ENCODE peak calls at places on chromosome 21, in eight cellular contexts. K is naive B cell; Q is nephron progenitor cell; A is HEK293T; C is stimulated activated CD8-positive, alpha-beta memory T cell treated with anti-CD3 and anti-CD28 coated beads, Interleukin-4, amount 100 ng/mL, for 1 hour; G is activated CD8-positive, alpha-beta memory T cell treated with anti-CD3 and anti-CD28 coated beads for 48 hours; W is NCI-H345; O is cerebellar cortex. I is an unnamed sample.

GRCh38 chr21:33968082-33968997 is 52.7 kb upstream of the ATP5PO start:
- DNase-seq in K (no peak), Q (no peak), A (peak), C (no peak), G (no peak), W (no peak), O (peak), I (no peak)

GRCh38 chr21:26115899-26116298 is 54.7 kb downstream of the APP start:
- DNase-seq in K (no peak), Q (no peak), A (no peak), C (no peak), G (no peak), W (peak), O (peak), I (no peak)

GRCh38 chr21:42002421-42002958 is 7.7 kb downstream of the ZBTB21 start:
- DNase-seq in K (no peak), Q (no peak), A (no peak), C (no peak), G (peak), W (no peak), O (no peak), I (no peak)

GRCh38 chr21:28482657-28483056 is 510.0 kb downstream of the LTN1 start:
- DNase-seq in K (no peak), Q (no peak), A (no peak), C (no peak), G (no peak), W (no peak), O (no peak), I (no peak)

GRCh38 chr21:22536511-22536910 is 1538.3 kb downstream of the NCAM2 start:
- DNase-seq in K (no peak), Q (no peak), A (no peak), C (no peak), G (no peak), W (no peak), O (no peak), I (no peak)

GRCh38 chr21:26754853-26755252 is 90.4 kb downstream of the ADAMTS1 start:
- DNase-seq in K (no peak), Q (no peak), A (no peak), C (no peak), G (no peak), W (no peak), O (no peak), I (no peak)

GRCh38 chr21:46295177-46295711 is 9.1 kb downstream of the YBEY start:
- DNase-seq in K (no peak), Q (no peak), A (peak), C (no peak), G (no peak), W (no peak), O (no peak), I (no peak)

GRCh38 chr21:42040411-42041180 is 30.4 kb upstream of the ZBTB21 start:
- DNase-seq in K (no peak), Q (no peak), A (no peak), C (no peak), G (no peak), W (no peak), O (no peak), I (peak)

GRCh38 chr21:34818663-34819158 is 149.9 kb downstream of the CLIC6 start:
- DNase-seq in K (no peak), Q (no peak), A (no peak), C (no peak), G (no peak), W (no peak), O (no peak), I (no peak)

GRCh38 chr21:31182231-31183129 is 144.2 kb upstream of the KRTAP19-8 start:
- DNase-seq in K (no peak), Q (no peak), A (no peak), C (no peak), G (no peak), W (no peak), O (no peak), I (no peak)

GRCh38 chr21:17542371-17542992 is 29.6 kb downstream of the CXADR start:
- DNase-seq in K (no peak), Q (no peak), A (no peak), C (no peak), G (no peak), W (peak), O (no peak), I (peak)

GRCh38 chr21:42835611-42836401 is 43.5 kb downstream of the WDR4 start:
- DNase-seq in K (no peak), Q (no peak), A (no peak), C (no peak), G (no peak), W (no peak), O (no peak), I (no peak)

GRCh38 chr21:44925027-44925755 is 4.5 kb upstream of the ITGB2 start:
- DNase-seq in K (peak), Q (no peak), A (no peak), C (no peak), G (no peak), W (no peak), O (no peak), I (no peak)

GRCh38 chr21:17726047-17726446 is 93.1 kb downstream of the C21orf91 start:
- DNase-seq in K (no peak), Q (no peak), A (peak), C (no peak), G (no peak), W (peak), O (peak), I (no peak)

GRCh38 chr21:38170283-38170682 is 86.5 kb upstream of the KCNJ15 start:
- DNase-seq in K (no peak), Q (peak), A (no peak), C (no peak), G (no peak), W (no peak), O (no peak), I (no peak)

GRCh38 chr21:42276076-42276475 is 39.1 kb downstream of the TFF3 start:
- DNase-seq in K (no peak), Q (peak), A (no peak), C (no peak), G (no peak), W (no peak), O (no peak), I (no peak)

GRCh38 chr21:42118901-42119300 is 47.8 kb downstream of the UMODL1 start:
- DNase-seq in K (peak), Q (no peak), A (no peak), C (no peak), G (no peak), W (peak), O (peak), I (no peak)

GRCh38 chr21:32578107-32578691 is 7.1 kb downstream of the TCP10L start:
- DNase-seq in K (no peak), Q (peak), A (peak), C (no peak), G (no peak), W (no peak), O (no peak), I (no peak)

GRCh38 chr21:33978585-33978984 is 63.0 kb upstream of the ATP5PO start:
- DNase-seq in K (no peak), Q (no peak), A (no peak), C (no peak), G (no peak), W (no peak), O (no peak), I (no peak)

I was measured in uterus.